ENCODE peak calls at places on chromosomes 6 and 20, in six cellular contexts. W is esophagus squamous epithelium, K is lung, G is mucosa of descending colon, C is lower lobe of right lung, V is Peyer's patch. O is an unnamed sample.

GRCh38 chr20:17992847-17993508 is 24.2 kb downstream of the MGME1 start:
- DNase-seq in W (no peak), K (no peak), G (no peak), C (no peak), V (no peak), O (no peak)

GRCh38 chr6:42443312-42444075 is 8.2 kb downstream of the TRERF1 start:
- DNase-seq in W (no peak), K (no peak), G (no peak), C (no peak), V (peak; percentile 9), O (no peak)

GRCh38 chr6:134105903-134106302 is 53.5 kb upstream of the SLC2A12 start:
- DNase-seq in W (no peak), K (no peak), G (no peak), C (no peak), V (no peak), O (no peak)

GRCh38 chr6:150761771-150762170 is 103.7 kb upstream of the MTHFD1L start:
- DNase-seq in W (no peak), K (no peak), G (no peak), C (no peak), V (no peak), O (no peak)

GRCh38 chr6:15336905-15337583 is 91.2 kb downstream of the JARID2 start:
- DNase-seq in W (no peak), K (no peak), G (no peak), C (no peak), V (no peak), O (no peak)

GRCh38 chr6:77178821-77179220 is 284.5 kb downstream of the HTR1B start:
- DNase-seq in W (no peak), K (no peak), G (no peak), C (no peak), V (no peak), O (no peak)

GRCh38 chr20:48733296-48733790 is 94.5 kb downstream of the PREX1 start:
- DNase-seq in W (no peak), K (no peak), G (no peak), C (no peak), V (no peak), O (no peak)

GRCh38 chr20:58481541-58482021 is 33.6 kb downstream of the APCDD1L start:
- DNase-seq in W (no peak), K (peak; percentile 54), G (peak; percentile 61), C (no peak), V (no peak), O (no peak)

GRCh38 chr20:11891827-11892521 is 25.7 kb upstream of the BTBD3 start:
- DNase-seq in W (no peak), K (peak; percentile 76), G (peak; percentile 40), C (peak; percentile 62), V (peak; percentile 71), O (peak; percentile 30)

GRCh38 chr20:40810336-40810735 is 121.3 kb upstream of the MAFB start:
- DNase-seq in W (no peak), K (no peak), G (no peak), C (no peak), V (no peak), O (no peak)

GRCh38 chr6:168956141-168956838 is 297.4 kb downstream of the THBS2 start:
- DNase-seq in W (no peak), K (no peak), G (no peak), C (no peak), V (no peak), O (no peak)

GRCh38 chr6:136103101-136103688 is 146.9 kb downstream of the MTFR2 start:
- DNase-seq in W (no peak), K (no peak), G (no peak), C (no peak), V (no peak), O (no peak)

GRCh38 chr6:130602151-130602770 is 224.9 kb upstream of the SMLR1 start:
- DNase-seq in W (no peak), K (no peak), G (no peak), C (no peak), V (no peak), O (no peak)

GRCh38 chr6:144351741-144352140 is 66.6 kb downstream of the UTRN start:
- DNase-seq in W (no peak), K (no peak), G (no peak), C (no peak), V (no peak), O (no peak)

GRCh38 chr6:166078294-166078693 is 89.4 kb downstream of the TBXT start:
- DNase-seq in W (no peak), K (no peak), G (no peak), C (no peak), V (no peak), O (no peak)

GRCh38 chr6:142500265-142500786 is 198.5 kb downstream of the ADGRG6 start:
- DNase-seq in W (no peak), K (no peak), G (no peak), C (no peak), V (no peak), O (no peak)

GRCh38 chr6:143279385-143279784 is 171.1 kb downstream of the ADAT2 start:
- DNase-seq in W (no peak), K (no peak), G (no peak), C (no peak), V (peak; percentile 51), O (no peak)

GRCh38 chr6:145423936-145424335 is 311.4 kb downstream of the EPM2A start:
- DNase-seq in W (no peak), K (no peak), G (no peak), C (no peak), V (no peak), O (no peak)

GRCh38 chr6:131322121-131322520 is 186.9 kb downstream of the AKAP7 start:
- DNase-seq in W (no peak), K (no peak), G (no peak), C (no peak), V (no peak), O (no peak)

GRCh38 chr20:36523341-36523740 is 18.0 kb upstream of the MYL9 start:
- DNase-seq in W (no peak), K (no peak), G (no peak), C (no peak), V (no peak), O (no peak)

GRCh38 chr6:14048870-14049269 is 68.7 kb upstream of the CD83 start:
- DNase-seq in W (no peak), K (no peak), G (no peak), C (no peak), V (no peak), O (no peak)

GRCh38 chr6:63816401-63816975 is 180.9 kb downstream of the PHF3 start:
- DNase-seq in W (no peak), K (no peak), G (no peak), C (no peak), V (no peak), O (no peak)

GRCh38 chr20:35476288-35476687 is 20.9 kb downstream of the CEP250 start:
- DNase-seq in W (no peak), K (no peak), G (no peak), C (no peak), V (no peak), O (no peak)

GRCh38 chr20:35468671-35469334 is 13.4 kb downstream of the CEP250 start:
- DNase-seq in W (no peak), K (no peak), G (no peak), C (no peak), V (no peak), O (no peak)

GRCh38 chr20:35472209-35472608 is 16.8 kb downstream of the CEP250 start:
- DNase-seq in W (no peak), K (no peak), G (no peak), C (no peak), V (no peak), O (no peak)

GRCh38 chr20:35474504-35474903 is 19.1 kb downstream of the CEP250 start:
- DNase-seq in W (no peak), K (no peak), G (no peak), C (no peak), V (no peak), O (no peak)

DNA sequence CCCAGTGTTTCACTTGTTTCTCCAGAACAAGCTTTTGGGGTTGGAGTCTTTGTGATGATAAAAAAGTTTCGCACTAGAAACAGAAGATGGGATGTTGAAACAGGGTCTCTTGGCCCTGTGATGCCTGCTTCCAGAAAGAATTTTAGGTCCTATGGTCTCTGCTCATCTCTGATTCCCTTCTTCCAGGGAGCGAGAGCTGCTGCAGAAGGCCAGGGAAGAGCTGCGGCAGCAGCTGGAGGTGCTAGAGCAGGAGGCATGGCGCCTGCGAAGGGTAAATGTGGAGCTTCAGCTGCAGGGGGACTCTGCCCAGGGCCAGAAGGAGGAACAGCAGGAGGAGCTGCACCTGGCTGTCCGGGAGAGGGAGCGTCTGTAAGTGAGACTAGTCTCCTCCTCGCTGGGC is 18.3 kb downstream of the CEP250 start:
- DNase-seq in W (no peak), K (no peak), G (no peak), C (no peak), V (no peak), O (no peak)
- H3K9me3 ChIP-seq in W (no peaks in the 10 kb centered on the region), K (no peaks in the 10 kb centered on the region), G (no peaks in the 10 kb centered on the region), C (no peaks in the 10 kb centered on the region), V (no peaks in the 10 kb centered on the region), O (no peaks in the 10 kb centered on the region)

DNA sequence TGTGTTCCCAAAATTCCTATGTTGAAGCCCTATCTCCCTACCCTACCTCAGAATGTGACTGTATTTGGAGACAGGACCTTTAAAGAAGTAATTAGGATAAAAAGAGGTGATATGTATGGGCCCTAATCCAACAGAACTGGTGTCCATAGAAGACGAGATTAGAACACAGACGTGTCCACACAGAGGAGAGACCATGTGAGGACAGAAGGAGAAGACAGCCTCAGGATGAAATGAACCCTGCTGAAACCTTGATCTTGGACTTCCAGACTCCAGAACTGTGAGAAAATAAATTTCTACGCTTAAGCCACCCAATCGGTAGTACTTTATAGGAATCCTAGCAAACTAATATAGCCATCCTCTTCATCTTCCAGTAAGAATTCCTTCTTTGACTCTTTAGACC is 35.7 kb downstream of the TRAF3IP2 start:
- DNase-seq in W (no peak), K (no peak), G (no peak), C (no peak), V (no peak), O (no peak)
- H3K36me3 ChIP-seq in W (peaks cover 3% of the 10 kb centered on the region), K (no peaks in the 10 kb centered on the region), G (no peaks in the 10 kb centered on the region), C (peaks cover 58% of the 10 kb centered on the region), V (peaks cover 47% of the 10 kb centered on the region), O (no peaks in the 10 kb centered on the region)

DNA sequence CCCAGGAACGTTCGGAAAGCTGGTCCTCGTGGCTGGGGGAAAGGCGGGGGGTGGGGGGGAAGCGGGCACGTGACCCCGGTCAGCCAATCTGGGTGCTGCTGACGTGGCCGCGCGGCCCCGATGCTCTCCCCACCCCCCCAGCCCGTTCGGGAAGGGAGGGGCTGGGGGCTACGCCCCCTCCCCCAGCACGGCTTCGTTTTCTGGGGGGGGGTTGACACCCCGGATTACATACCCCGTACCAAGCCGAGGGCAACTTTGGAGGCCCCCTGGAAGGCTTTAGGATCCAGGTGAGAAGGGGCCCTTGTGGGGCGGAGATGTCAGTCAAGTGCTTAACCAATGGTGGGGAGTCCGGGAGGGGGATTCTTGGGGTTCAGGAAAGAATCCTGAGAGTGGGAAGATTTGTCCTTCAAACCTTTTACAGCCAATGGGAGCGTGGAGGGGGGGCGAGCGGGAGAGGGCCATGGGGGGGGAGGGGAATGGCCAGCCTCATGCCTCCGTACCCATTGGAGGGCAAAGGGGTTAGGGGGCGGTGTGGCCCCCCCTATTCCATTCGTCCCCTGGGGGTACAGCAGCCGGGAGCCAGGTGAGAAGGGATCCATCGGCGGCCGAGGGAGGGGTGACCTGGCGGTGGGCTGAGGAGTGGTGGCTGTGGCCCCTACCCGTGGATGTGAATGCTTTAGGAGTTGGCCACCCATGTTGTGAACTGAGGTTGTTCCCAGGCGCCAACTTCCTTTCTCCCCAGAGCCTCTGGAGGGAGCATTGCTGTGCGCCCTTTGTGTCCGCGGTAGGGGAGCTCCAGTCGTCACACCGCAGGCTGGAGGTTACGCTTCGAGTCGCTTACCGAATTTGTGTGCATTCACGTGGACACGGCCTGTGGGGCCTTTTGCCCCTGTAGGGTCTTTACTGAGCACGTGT is 633 bp downstream of the BRD2 start:
- DNase-seq in W (no peak), K (peak; percentile 79), G (peak; percentile 78), C (peak; percentile 83), V (peak; percentile 87), O (peak; percentile 9)
- TF ChIP-seq CTCF in W (no peak), K (no peak), G (no peak), C (no peak), V (no peak), O (no peak)

GRCh38 chr20:59627298-59627697 is 23.0 kb downstream of the PHACTR3 start:
- DNase-seq in W (no peak), K (no peak), G (no peak), C (no peak), V (no peak), O (no peak)
- H3K9me3 ChIP-seq in W (no peaks in the 10 kb centered on the region), K (no peaks in the 10 kb centered on the region), G (no peaks in the 10 kb centered on the region), C (no peaks in the 10 kb centered on the region), V (no peaks in the 10 kb centered on the region), O (no peaks in the 10 kb centered on the region)